ENCODE peak calls at places on chromosome 6, in eight cellular contexts. Q is heart right ventricle; C is left lung; F is dorsolateral prefrontal cortex; K is thyroid gland; I is GM23338; M is CD8-positive, alpha-beta T cell; Z is fibroblast of lung. P is an unnamed sample.

GRCh38 chr6:139757766-139758655 is 383.6 kb upstream of the CITED2 start:
- DNase-seq in M (no peak), K (no peak), I (no peak), Q (no peak), F (no peak), C (no peak), Z (peak), P (no peak)

GRCh38 chr6:73657201-73657600 is 3.4 kb upstream of the SLC17A5 start:
- DNase-seq in F (no peak), I (no peak), M (no peak), Q (no peak), K (no peak), Z (no peak), C (no peak), P (no peak)

GRCh38 chr6:158697798-158698197 is 47.9 kb downstream of the SYTL3 start:
- DNase-seq in I (no peak), Z (peak), K (no peak), C (no peak), Q (no peak), M (no peak), F (no peak), P (no peak)

GRCh38 chr6:138809677-138810076 is 13.8 kb downstream of the ECT2L start:
- DNase-seq in M (no peak), C (no peak), K (no peak), F (no peak), I (no peak), Z (no peak), Q (no peak), P (no peak)

GRCh38 chr6:118377711-118378414 is 170.2 kb upstream of the PLN start:
- DNase-seq in C (peak), K (peak), Q (peak), Z (no peak), I (peak), M (no peak), F (no peak), P (no peak)

GRCh38 chr6:99434702-99435530 is 9.8 kb upstream of the PNISR start:
- DNase-seq in I (peak), Q (no peak), M (no peak), K (no peak), F (no peak), Z (peak), C (no peak), P (peak)

GRCh38 chr6:111823831-111824607 is 49.2 kb downstream of the FYN start:
- DNase-seq in M (no peak), I (no peak), K (no peak), C (no peak), Q (no peak), Z (peak), F (no peak), P (peak)

GRCh38 chr6:9307786-9308185 is 872.4 kb upstream of the SLC35B3 start:
- DNase-seq in Q (no peak), M (no peak), I (no peak), Z (no peak), C (no peak), K (no peak), F (no peak), P (no peak)

GRCh38 chr6:27672113-27672799 is 199.4 kb upstream of the ZNF184 start:
- DNase-seq in Q (no peak), Z (peak), F (no peak), M (no peak), C (no peak), I (peak), K (no peak), P (peak)

GRCh38 chr6:169725270-169726048 is 1.2 kb upstream of the PHF10 start:
- DNase-seq in M (no peak), K (peak), Z (peak), Q (peak), C (peak), F (peak), I (peak), P (no peak)

GRCh38 chr6:38391909-38392614 is 247.7 kb downstream of the BTBD9 start:
- DNase-seq in I (no peak), M (no peak), C (no peak), Q (no peak), Z (peak), F (no peak), K (no peak), P (no peak)

GRCh38 chr6:4653141-4653540 is 123.1 kb upstream of the CDYL start:
- DNase-seq in K (no peak), M (no peak), C (no peak), Q (no peak), I (no peak), Z (no peak), F (no peak), P (no peak)

GRCh38 chr6:53986165-53986720 is 125.0 kb upstream of the MLIP start:
- DNase-seq in K (peak), C (no peak), M (no peak), Q (no peak), F (no peak), Z (peak), I (peak), P (peak)

GRCh38 chr6:73418081-73418741 is 23.6 kb downstream of the DDX43 start:
- DNase-seq in Q (no peak), F (no peak), M (no peak), I (no peak), K (no peak), Z (peak), C (no peak), P (no peak)

GRCh38 chr6:117288083-117288715 is 22.8 kb downstream of the VGLL2 start:
- DNase-seq in K (no peak), F (no peak), Q (no peak), Z (peak), C (no peak), M (no peak), I (no peak), P (no peak)

GRCh38 chr6:157592566-157592965 is 211.6 kb downstream of the ZDHHC14 start:
- DNase-seq in I (peak), Q (no peak), M (no peak), K (peak), C (no peak), Z (no peak), F (no peak), P (no peak)

GRCh38 chr6:36285187-36285612 is 15.3 kb downstream of the PNPLA1 start:
- DNase-seq in I (peak), C (peak), K (no peak), F (peak), Q (no peak), Z (no peak), M (no peak), P (no peak)

GRCh38 chr6:10534418-10534760 is 13.2 kb downstream of the GCNT2 start:
- DNase-seq in C (no peak), Q (no peak), K (no peak), M (no peak), F (no peak), I (no peak), Z (no peak), P (no peak)

GRCh38 chr6:34248198-34248726 is 544 bp downstream of the SMIM29 start:
- DNase-seq in I (peak), C (peak), M (no peak), Z (no peak), K (peak), F (peak), Q (peak), P (no peak)

GRCh38 chr6:149268768-149269167 is 48.7 kb upstream of the TAB2 start:
- DNase-seq in I (no peak), C (no peak), K (no peak), F (no peak), Z (peak), M (no peak), Q (no peak), P (no peak)

GRCh38 chr6:136775548-136775947 is 16.7 kb downstream of the MAP3K5 start:
- DNase-seq in I (no peak), F (no peak), Z (peak), Q (no peak), M (no peak), C (no peak), K (no peak), P (no peak)

GRCh38 chr6:44254201-44254956 is 2.9 kb downstream of the SLC35B2 start:
- DNase-seq in Q (no peak), C (peak), K (no peak), M (no peak), Z (no peak), I (no peak), F (no peak), P (no peak)

GRCh38 chr6:164085086-164085485 is 670.6 kb downstream of the QKI start:
- DNase-seq in M (no peak), K (no peak), Z (no peak), Q (peak), F (peak), I (no peak), C (no peak), P (no peak)
- H3K4me3 ChIP-seq in M (no peak), K (no peak), Z (no peak), Q (no peak), F (peak), I (no peak), C (no peak), P (no peak)

GRCh38 chr6:63816401-63816975 is 180.9 kb downstream of the PHF3 start:
- DNase-seq in C (no peak), Q (no peak), K (no peak), Z (no peak), I (no peak), F (no peak), M (no peak), P (no peak)

GRCh38 chr6:63819831-63820230 is 184.2 kb downstream of the PHF3 start:
- DNase-seq in Q (no peak), Z (no peak), K (no peak), I (no peak), C (no peak), F (no peak), M (no peak), P (no peak)

GRCh38 chr6:63814459-63814858 is 178.9 kb downstream of the PHF3 start:
- DNase-seq in Z (no peak), F (no peak), M (no peak), K (no peak), C (no peak), Q (no peak), I (no peak), P (no peak)

GRCh38 chr6:63817492-63818050 is 182.0 kb downstream of the PHF3 start:
- DNase-seq in Z (no peak), F (no peak), Q (no peak), C (no peak), I (no peak), M (no peak), K (no peak), P (no peak)

DNA sequence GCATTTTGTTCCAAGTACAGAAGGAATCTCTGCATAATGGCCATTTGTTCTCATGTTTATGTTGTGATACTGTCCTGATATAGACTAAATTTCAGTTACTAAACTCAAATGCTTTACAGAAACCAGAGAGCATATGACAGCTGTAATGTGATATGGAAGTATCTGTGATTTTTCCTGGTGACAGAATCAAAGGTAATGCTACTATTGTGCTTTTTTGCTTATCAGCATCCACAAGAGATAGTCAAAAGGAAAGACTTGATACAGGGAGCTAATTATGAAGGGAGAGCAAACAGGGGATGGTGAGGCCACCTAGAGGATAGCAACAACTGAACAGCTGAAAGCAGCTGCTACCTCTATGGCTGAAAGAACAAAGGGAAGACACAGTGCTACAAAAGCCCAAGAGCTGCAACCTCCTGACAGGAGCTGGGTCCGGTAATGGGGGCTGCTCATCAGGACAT is 181.4 kb downstream of the PHF3 start:
- DNase-seq in Z (no peak), F (no peak), I (peak), M (no peak), Q (no peak), K (no peak), C (no peak), P (no peak)
- TF ChIP-seq CTCF in Z (peak), F (no peak), I (peak), M (no peak), Q (no peak), K (no peak), C (no peak), P (peak)

GRCh38 chr6:163282672-163283071 is 131.8 kb upstream of the QKI start:
- DNase-seq in Z (no peak), C (no peak), K (no peak), Q (no peak), F (no peak), M (no peak), I (no peak), P (no peak)

GRCh38 chr6:163287626-163288025 is 126.9 kb upstream of the QKI start:
- DNase-seq in F (no peak), K (no peak), C (no peak), Q (no peak), I (no peak), M (no peak), Z (peak), P (no peak)

GRCh38 chr6:163281661-163282060 is 132.9 kb upstream of the QKI start:
- DNase-seq in K (no peak), C (no peak), I (no peak), M (no peak), Q (no peak), Z (no peak), F (no peak), P (no peak)

GRCh38 chr6:163285689-163286088 is 128.8 kb upstream of the QKI start:
- DNase-seq in M (no peak), C (no peak), Q (no peak), K (no peak), Z (no peak), I (no peak), F (no peak), P (no peak)

DNA sequence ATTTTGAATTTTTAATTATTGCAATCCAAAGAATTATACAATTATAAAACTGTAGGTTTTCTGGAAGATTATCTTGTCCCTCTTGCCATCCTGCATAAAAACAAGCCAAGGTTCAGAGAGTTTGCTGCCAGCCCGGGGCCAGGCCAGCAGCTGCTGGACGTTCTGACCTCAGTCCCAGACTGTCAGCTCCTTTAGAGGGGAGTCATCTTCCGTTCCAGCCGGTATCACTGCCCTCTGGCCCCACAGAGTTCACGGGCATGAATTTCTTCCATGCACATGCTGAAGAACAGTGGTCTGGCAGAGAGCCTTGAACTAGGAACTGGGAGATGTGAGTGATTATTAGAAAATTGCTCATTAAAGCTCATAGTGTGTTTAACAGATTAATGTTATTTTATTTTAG is 130.4 kb upstream of the QKI start:
- DNase-seq in C (no peak), M (no peak), K (no peak), Q (no peak), F (no peak), Z (no peak), I (no peak), P (no peak)
- H3K4me3 ChIP-seq in C (no peak), M (no peak), K (no peak), Q (no peak), F (no peak), Z (no peak), I (no peak), P (no peak)

DNA sequence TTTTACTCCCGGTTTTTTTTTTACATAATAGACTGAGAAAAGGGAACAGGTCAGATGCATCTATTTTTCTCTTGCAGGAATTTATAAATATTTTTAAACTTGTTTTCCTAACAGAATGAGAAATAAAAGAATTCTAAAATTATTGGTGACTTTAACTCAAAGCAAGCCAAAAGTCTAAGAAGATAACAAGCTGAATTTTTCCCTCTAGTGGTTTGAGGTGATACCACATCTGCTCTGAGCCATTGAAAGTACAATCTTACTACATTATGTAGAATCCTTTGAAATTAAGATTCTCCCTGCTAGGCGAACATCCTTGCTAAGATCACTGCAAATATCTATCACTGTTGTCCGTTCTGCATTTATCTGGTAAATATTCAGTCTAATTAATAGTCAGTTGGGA is 10.7 kb upstream of the STMND1 start:
- DNase-seq in F (no peak), Q (no peak), I (peak), C (no peak), Z (peak), M (no peak), K (no peak), P (no peak)
- TF ChIP-seq CTCF in F (no peak), Q (no peak), I (peak), C (peak), Z (peak), M (no peak), K (no peak), P (peak)

DNA sequence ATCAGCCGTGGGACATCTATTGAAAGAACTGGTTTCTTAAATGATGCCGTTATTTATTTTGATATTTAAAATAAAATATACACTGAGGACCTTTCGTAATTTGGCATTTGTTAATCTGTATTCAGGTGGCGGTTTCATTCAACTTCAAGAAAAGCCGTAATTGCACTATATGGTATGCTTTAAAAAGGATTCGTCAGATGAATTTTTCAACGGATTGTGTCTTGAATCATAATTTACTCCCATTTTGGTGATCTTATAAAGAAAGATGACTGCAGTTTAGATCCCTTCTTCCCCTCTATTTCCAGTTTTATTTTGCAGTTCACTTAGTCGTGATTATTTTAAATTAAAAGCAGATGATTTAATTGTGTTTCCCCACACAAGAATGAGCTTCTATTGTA is 761 bp downstream of the KLHL32 start:
- DNase-seq in K (no peak), I (no peak), F (no peak), Z (no peak), M (no peak), Q (no peak), C (no peak), P (no peak)
- H3K4me3 ChIP-seq in K (peak), I (peak), F (peak), Z (no peak), M (peak), Q (peak), C (peak), P (no peak)

GRCh38 chr6:108492131-108492766 is 68.5 kb upstream of the FOXO3 start:
- DNase-seq in I (peak), M (no peak), F (no peak), Q (no peak), K (no peak), Z (peak), C (no peak), P (peak)
- TF ChIP-seq CTCF in I (peak), M (peak), F (peak), Q (peak), K (peak), Z (peak), C (peak), P (peak)